ENCODE peak calls at places on chromosomes 12 and 14, in ten cellular contexts. One of them, this sample, is unnamed.

GRCh38 chr12:12902036-12902435 is 10.7 kb downstream of the GPRC5A start:
- DNase-seq in NCI-H774: no peak
- DNase-seq in iris pigment epithelial cell: peak
- DNase-seq in suprapubic skin: no peak
- DNase-seq in HT1080: peak
- DNase-seq in kidney tubule cell: no peak
- DNase-seq in foreskin fibroblast: peak
- DNase-seq in hypothalamus: no peak
- DNase-seq in T-helper 2 cell: no peak
- DNase-seq in A172: no peak
- DNase-seq in this sample: no peak

GRCh38 chr14:100472491-100472890 is 114.7 kb downstream of the BEGAIN start:
- DNase-seq in NCI-H774: no peak
- DNase-seq in iris pigment epithelial cell: no peak
- DNase-seq in suprapubic skin: no peak
- DNase-seq in HT1080: no peak
- DNase-seq in kidney tubule cell: no peak
- DNase-seq in foreskin fibroblast: no peak
- DNase-seq in hypothalamus: no peak
- DNase-seq in T-helper 2 cell: no peak
- DNase-seq in A172: no peak
- DNase-seq in this sample: no peak

GRCh38 chr12:114817491-114818440 is 133.8 kb upstream of the TBX3 start:
- DNase-seq in NCI-H774: peak
- DNase-seq in iris pigment epithelial cell: no peak
- DNase-seq in suprapubic skin: no peak
- DNase-seq in HT1080: no peak
- DNase-seq in kidney tubule cell: no peak
- DNase-seq in foreskin fibroblast: no peak
- DNase-seq in hypothalamus: no peak
- DNase-seq in T-helper 2 cell: no peak
- DNase-seq in A172: no peak
- DNase-seq in this sample: no peak

GRCh38 chr12:2851931-2852330 is 4.9 kb downstream of the TEX52 start:
- DNase-seq in NCI-H774: no peak
- DNase-seq in iris pigment epithelial cell: no peak
- DNase-seq in suprapubic skin: no peak
- DNase-seq in HT1080: no peak
- DNase-seq in kidney tubule cell: no peak
- DNase-seq in foreskin fibroblast: no peak
- DNase-seq in hypothalamus: no peak
- DNase-seq in T-helper 2 cell: no peak
- DNase-seq in A172: no peak
- DNase-seq in this sample: no peak

GRCh38 chr14:51873221-51873893 is 12.9 kb downstream of the GNG2 start:
- DNase-seq in NCI-H774: peak
- DNase-seq in iris pigment epithelial cell: peak
- DNase-seq in suprapubic skin: no peak
- DNase-seq in HT1080: peak
- DNase-seq in kidney tubule cell: peak
- DNase-seq in foreskin fibroblast: peak
- DNase-seq in hypothalamus: no peak
- DNase-seq in T-helper 2 cell: no peak
- DNase-seq in A172: peak
- DNase-seq in this sample: peak

GRCh38 chr14:32382704-32383103 is 53.6 kb downstream of the AKAP6 start:
- DNase-seq in NCI-H774: no peak
- DNase-seq in iris pigment epithelial cell: peak
- DNase-seq in suprapubic skin: no peak
- DNase-seq in HT1080: peak
- DNase-seq in kidney tubule cell: peak
- DNase-seq in foreskin fibroblast: peak
- DNase-seq in hypothalamus: no peak
- DNase-seq in T-helper 2 cell: no peak
- DNase-seq in A172: peak
- DNase-seq in this sample: no peak

GRCh38 chr14:23361320-23361719 is 3.7 kb downstream of the EFS start:
- DNase-seq in NCI-H774: no peak
- DNase-seq in iris pigment epithelial cell: peak
- DNase-seq in suprapubic skin: no peak
- DNase-seq in HT1080: peak
- DNase-seq in kidney tubule cell: peak
- DNase-seq in foreskin fibroblast: peak
- DNase-seq in hypothalamus: no peak
- DNase-seq in T-helper 2 cell: no peak
- DNase-seq in A172: no peak
- DNase-seq in this sample: no peak

GRCh38 chr14:67524152-67524963 is 8.7 kb upstream of the PLEKHH1 start:
- DNase-seq in NCI-H774: no peak
- DNase-seq in iris pigment epithelial cell: peak
- DNase-seq in suprapubic skin: no peak
- DNase-seq in HT1080: no peak
- DNase-seq in kidney tubule cell: peak
- DNase-seq in foreskin fibroblast: no peak
- DNase-seq in hypothalamus: no peak
- DNase-seq in T-helper 2 cell: no peak
- DNase-seq in A172: peak
- DNase-seq in this sample: no peak

GRCh38 chr14:100865682-100866591 is 37.6 kb downstream of the RTL1 start:
- DNase-seq in NCI-H774: no peak
- DNase-seq in iris pigment epithelial cell: no peak
- DNase-seq in suprapubic skin: peak
- DNase-seq in HT1080: no peak
- DNase-seq in kidney tubule cell: no peak
- DNase-seq in foreskin fibroblast: no peak
- DNase-seq in hypothalamus: no peak
- DNase-seq in T-helper 2 cell: no peak
- DNase-seq in A172: no peak
- DNase-seq in this sample: no peak

GRCh38 chr12:80707830-80708534 is 548 bp downstream of the MYF6 start:
- DNase-seq in NCI-H774: no peak
- DNase-seq in iris pigment epithelial cell: no peak
- DNase-seq in suprapubic skin: no peak
- DNase-seq in HT1080: no peak
- DNase-seq in kidney tubule cell: no peak
- DNase-seq in foreskin fibroblast: no peak
- DNase-seq in hypothalamus: no peak
- DNase-seq in T-helper 2 cell: no peak
- DNase-seq in A172: no peak
- DNase-seq in this sample: no peak

This sample was measured in NCI-H146.